ENCODE peak calls at places on chromosomes 6 and 20, in nine cellular contexts. O is Peyer's patch, T is putamen, Z is aorta, L is T-helper 17 cell, P is GM04504, G is HFF-Myc, U is LoVo, N is dorsolateral prefrontal cortex. M is an unnamed sample.

GRCh38 chr20:46331612-46332361 is 23.5 kb upstream of the CDH22 start:
- DNase-seq in U (no peak), P (no peak), N (no peak), L (no peak), Z (no peak), O (no peak), G (no peak), T (no peak), M (no peak)

GRCh38 chr6:139540276-139540675 is 165.8 kb upstream of the CITED2 start:
- DNase-seq in G (no peak), Z (peak; percentile 49), U (no peak), O (peak; percentile 33), N (no peak), T (no peak), P (peak; percentile 79), L (peak; percentile 23), M (no peak)

GRCh38 chr20:43658068-43658722 is 8.7 kb upstream of the MYBL2 start:
- DNase-seq in N (peak; percentile 10), O (no peak), L (no peak), P (no peak), Z (no peak), G (no peak), U (peak; percentile 20), T (peak; percentile 1), M (no peak)

GRCh38 chr20:38131588-38132121 is 33.4 kb downstream of the TGM2 start:
- DNase-seq in T (no peak), O (no peak), U (no peak), L (no peak), Z (peak; percentile 22), N (no peak), P (no peak), G (no peak), M (no peak)

GRCh38 chr6:91088515-91088914 is 501.6 kb upstream of the MAP3K7 start:
- DNase-seq in U (no peak), N (no peak), L (no peak), G (no peak), O (no peak), T (no peak), Z (no peak), P (no peak), M (no peak)

GRCh38 chr20:46021361-46022359 is 7.4 kb upstream of the SLC12A5 start:
- DNase-seq in O (peak; percentile 25), T (no peak), N (no peak), L (peak; percentile 42), G (no peak), U (peak; percentile 18), Z (no peak), P (no peak), M (peak; percentile 65)

GRCh38 chr6:147278891-147279290 is 74.7 kb downstream of the STXBP5 start:
- DNase-seq in O (no peak), P (no peak), T (no peak), Z (no peak), G (no peak), L (no peak), U (no peak), N (no peak), M (no peak)

GRCh38 chr20:34637245-34638185 is 39.4 kb downstream of the PIGU start:
- DNase-seq in P (peak; percentile 74), L (no peak), G (no peak), Z (no peak), U (no peak), N (no peak), O (no peak), T (peak; percentile 95), M (peak; percentile 36)

GRCh38 chr6:45647341-45648138 is 269.8 kb upstream of the SUPT3H start:
- DNase-seq in Z (no peak), O (no peak), G (no peak), L (no peak), U (no peak), P (no peak), N (no peak), T (no peak), M (no peak)

GRCh38 chr6:43763133-43763797 is 6.7 kb upstream of the VEGFA start:
- DNase-seq in U (no peak), N (no peak), P (no peak), T (no peak), L (no peak), Z (no peak), G (no peak), O (no peak), M (no peak)

M was measured in mucosa of descending colon.